ENCODE peak calls at places on chromosomes 11 and 22, in ten cellular contexts. C is neural crest cell; H is activated CD8-positive, alpha-beta T cell treated with anti-CD3 and anti-CD28 coated beads for 36 hours; G is ovary; S is glutamatergic neuron; V is RWPE2; L is H9; I is endothelial cell; Z is neural progenitor cell; T is coronary artery. D is an unnamed sample.

GRCh38 chr11:13010737-13011342 is 1.7 kb downstream of the RASSF10 start:
- DNase-seq in C (peak), H (no peak), G (no peak), S (peak), V (no peak), L (peak), I (peak), Z (peak), T (no peak), D (peak)

GRCh38 chr11:128018692-128019091 is 568.7 kb downstream of the ETS1 start:
- DNase-seq in C (no peak), H (no peak), G (no peak), S (no peak), V (no peak), L (no peak), I (no peak), Z (no peak), T (no peak), D (no peak)

GRCh38 chr22:19869497-19870152 is 15.0 kb upstream of the GNB1L start:
- DNase-seq in C (no peak), H (peak), G (peak), S (no peak), V (peak), L (no peak), I (no peak), Z (no peak), T (no peak), D (no peak)

GRCh38 chr11:69880041-69880802 is 61.0 kb upstream of the FGF3 start:
- DNase-seq in C (no peak), H (no peak), G (no peak), S (peak), V (no peak), L (peak), I (no peak), Z (no peak), T (no peak), D (no peak)

GRCh38 chr22:32920734-32921133 is 119.2 kb downstream of the TIMP3 start:
- DNase-seq in C (no peak), H (no peak), G (no peak), S (no peak), V (no peak), L (no peak), I (no peak), Z (no peak), T (no peak), D (no peak)

GRCh38 chr22:37920131-37920530 is 14.0 kb downstream of the MICALL1 start:
- DNase-seq in C (no peak), H (no peak), G (no peak), S (no peak), V (no peak), L (no peak), I (no peak), Z (no peak), T (no peak), D (no peak)

GRCh38 chr11:66100272-66101037 is 30.4 kb downstream of the PACS1 start:
- DNase-seq in C (no peak), H (peak), G (peak), S (no peak), V (no peak), L (no peak), I (no peak), Z (no peak), T (no peak), D (peak)

GRCh38 chr22:26199665-26200064 is 30.4 kb downstream of the SEZ6L start:
- DNase-seq in C (no peak), H (no peak), G (no peak), S (no peak), V (no peak), L (peak), I (no peak), Z (no peak), T (no peak), D (no peak)

GRCh38 chr11:12724301-12725046 is 50.3 kb downstream of the TEAD1 start:
- DNase-seq in C (no peak), H (no peak), G (peak), S (no peak), V (peak), L (peak), I (no peak), Z (peak), T (no peak), D (no peak)

GRCh38 chr11:12706531-12707499 is 32.6 kb downstream of the TEAD1 start:
- DNase-seq in C (no peak), H (no peak), G (no peak), S (no peak), V (no peak), L (no peak), I (no peak), Z (no peak), T (no peak), D (no peak)

GRCh38 chr22:33819743-33820142 is 100.5 kb downstream of the LARGE1 start:
- DNase-seq in C (no peak), H (no peak), G (no peak), S (no peak), V (no peak), L (no peak), I (no peak), Z (no peak), T (no peak), D (no peak)

GRCh38 chr11:30914143-30914762 is 328.1 kb upstream of the MPPED2 start:
- DNase-seq in C (peak), H (peak), G (peak), S (peak), V (no peak), L (peak), I (peak), Z (peak), T (no peak), D (peak)

GRCh38 chr11:2209370-2209801 is 37.8 kb upstream of the TH start:
- DNase-seq in C (peak), H (peak), G (no peak), S (no peak), V (peak), L (peak), I (no peak), Z (no peak), T (no peak), D (no peak)

GRCh38 chr22:43789452-43789851 is 22.7 kb downstream of the EFCAB6 start:
- DNase-seq in C (no peak), H (no peak), G (peak), S (no peak), V (no peak), L (no peak), I (no peak), Z (no peak), T (no peak), D (no peak)

GRCh38 chr11:57499413-57499982 is 16.0 kb downstream of the SLC43A1 start:
- DNase-seq in C (peak), H (peak), G (peak), S (peak), V (peak), L (peak), I (peak), Z (peak), T (peak), D (peak)

GRCh38 chr11:120141144-120142071 is 3.5 kb upstream of the TRIM29 start:
- DNase-seq in C (no peak), H (no peak), G (no peak), S (no peak), V (no peak), L (peak), I (no peak), Z (no peak), T (no peak), D (peak)

GRCh38 chr11:83078269-83078668 is 6.6 kb upstream of the RAB30 start:
- DNase-seq in C (no peak), H (no peak), G (no peak), S (no peak), V (no peak), L (no peak), I (no peak), Z (no peak), T (no peak), D (no peak)

GRCh38 chr11:72773291-72773690 is 20.6 kb downstream of the STARD10 start:
- DNase-seq in C (no peak), H (no peak), G (peak), S (no peak), V (no peak), L (no peak), I (no peak), Z (no peak), T (no peak), D (no peak)

GRCh38 chr11:79439893-79440450 is 858 bp downstream of the TENM4 start:
- DNase-seq in C (peak), H (no peak), G (peak), S (peak), V (no peak), L (peak), I (peak), Z (peak), T (peak), D (peak)

GRCh38 chr22:50702261-50702671 is 29.6 kb downstream of the SHANK3 start:
- DNase-seq in C (no peak), H (peak), G (no peak), S (peak), V (peak), L (no peak), I (no peak), Z (no peak), T (no peak), D (no peak)

GRCh38 chr22:27397036-27397947 is 404.3 kb downstream of the MN1 start:
- DNase-seq in C (no peak), H (no peak), G (no peak), S (no peak), V (no peak), L (no peak), I (no peak), Z (no peak), T (no peak), D (no peak)

GRCh38 chr22:29275167-29275566 is 7.1 kb downstream of the EWSR1 start:
- DNase-seq in C (no peak), H (no peak), G (no peak), S (no peak), V (no peak), L (no peak), I (no peak), Z (no peak), T (no peak), D (no peak)

GRCh38 chr11:57500526-57500925 is 15.0 kb downstream of the SLC43A1 start:
- DNase-seq in C (no peak), H (no peak), G (peak), S (no peak), V (no peak), L (no peak), I (no peak), Z (no peak), T (no peak), D (no peak)

GRCh38 chr11:16825091-16825490 is 86.6 kb downstream of the C11orf58 start:
- DNase-seq in C (no peak), H (no peak), G (no peak), S (peak), V (no peak), L (no peak), I (no peak), Z (peak), T (no peak), D (no peak)

GRCh38 chr11:111388842-111389241 is 9.8 kb upstream of the POU2AF1 start:
- DNase-seq in C (no peak), H (no peak), G (no peak), S (no peak), V (no peak), L (no peak), I (no peak), Z (no peak), T (no peak), D (no peak)

GRCh38 chr22:39994046-39994565 is 648 bp upstream of the FAM83F start:
- DNase-seq in C (no peak), H (peak), G (no peak), S (no peak), V (no peak), L (no peak), I (no peak), Z (no peak), T (no peak), D (no peak)

GRCh38 chr11:102390667-102391449 is 43.8 kb downstream of the BIRC2 start:
- DNase-seq in C (peak), H (peak), G (no peak), S (peak), V (no peak), L (peak), I (peak), Z (peak), T (no peak), D (peak)

GRCh38 chr11:11533057-11533456 is 88.7 kb downstream of the GALNT18 start:
- DNase-seq in C (no peak), H (no peak), G (no peak), S (no peak), V (no peak), L (no peak), I (no peak), Z (no peak), T (no peak), D (no peak)

GRCh38 chr11:110852925-110853324 is 140.7 kb upstream of the ARHGAP20 start:
- DNase-seq in C (no peak), H (no peak), G (no peak), S (no peak), V (no peak), L (no peak), I (no peak), Z (no peak), T (no peak), D (no peak)

GRCh38 chr11:95703059-95703458 is 86.5 kb downstream of the FAM76B start:
- DNase-seq in C (no peak), H (peak), G (no peak), S (no peak), V (no peak), L (no peak), I (no peak), Z (no peak), T (no peak), D (no peak)

GRCh38 chr11:120363436-120363835 is 27.2 kb downstream of the ARHGEF12 start:
- DNase-seq in C (no peak), H (no peak), G (no peak), S (no peak), V (no peak), L (no peak), I (no peak), Z (no peak), T (no peak), D (no peak)

GRCh38 chr11:2759228-2760195 is 59.7 kb upstream of the KCNQ1OT1 start:
- DNase-seq in C (no peak), H (no peak), G (peak), S (peak), V (no peak), L (no peak), I (no peak), Z (no peak), T (peak), D (no peak)

GRCh38 chr11:45879803-45880685 is 5.4 kb upstream of the MAPK8IP1 start:
- DNase-seq in C (no peak), H (no peak), G (no peak), S (peak), V (no peak), L (no peak), I (no peak), Z (no peak), T (no peak), D (no peak)

GRCh38 chr22:25420925-25421904 is 143.3 kb upstream of the GRK3 start:
- DNase-seq in C (no peak), H (no peak), G (no peak), S (peak), V (peak), L (peak), I (peak), Z (peak), T (peak), D (no peak)

GRCh38 chr11:96155627-96156378 is 187.2 kb downstream of the MAML2 start:
- DNase-seq in C (no peak), H (peak), G (peak), S (no peak), V (peak), L (peak), I (no peak), Z (peak), T (peak), D (peak)

GRCh38 chr11:47257518-47258316 is at the start of gene NR1H3:
- DNase-seq in C (peak), H (no peak), G (peak), S (peak), V (no peak), L (peak), I (peak), Z (peak), T (peak), D (peak)

GRCh38 chr22:39353346-39353745 is 3.6 kb downstream of the SYNGR1 start:
- DNase-seq in C (no peak), H (peak), G (no peak), S (no peak), V (no peak), L (no peak), I (no peak), Z (no peak), T (no peak), D (no peak)

GRCh38 chr22:37275134-37275533 is 7.2 kb upstream of the CYTH4 start:
- DNase-seq in C (no peak), H (no peak), G (no peak), S (no peak), V (no peak), L (no peak), I (no peak), Z (no peak), T (no peak), D (no peak)

GRCh38 chr22:29265929-29266328 is 1.9 kb downstream of the RHBDD3 start:
- DNase-seq in C (no peak), H (no peak), G (no peak), S (no peak), V (no peak), L (no peak), I (no peak), Z (no peak), T (no peak), D (no peak)

GRCh38 chr11:22633354-22633902 is 7.8 kb upstream of the FANCF start:
- DNase-seq in C (no peak), H (no peak), G (no peak), S (no peak), V (no peak), L (peak), I (no peak), Z (no peak), T (no peak), D (no peak)
- TF ChIP-seq CTCF in C (peak), H (no peak), G (no peak), S (peak), V (no peak), L (peak), I (peak), Z (peak), T (no peak), D (peak)

GRCh38 chr11:117513666-117514065 is 186.0 kb downstream of the CEP164 start:
- DNase-seq in C (no peak), H (no peak), G (no peak), S (no peak), V (no peak), L (no peak), I (no peak), Z (no peak), T (no peak), D (no peak)
- TF ChIP-seq CTCF in C (no peak), H (no peak), G (no peak), S (no peak), V (no peak), L (no peak), I (no peak), Z (no peak), T (no peak), D (no peak)

DNA sequence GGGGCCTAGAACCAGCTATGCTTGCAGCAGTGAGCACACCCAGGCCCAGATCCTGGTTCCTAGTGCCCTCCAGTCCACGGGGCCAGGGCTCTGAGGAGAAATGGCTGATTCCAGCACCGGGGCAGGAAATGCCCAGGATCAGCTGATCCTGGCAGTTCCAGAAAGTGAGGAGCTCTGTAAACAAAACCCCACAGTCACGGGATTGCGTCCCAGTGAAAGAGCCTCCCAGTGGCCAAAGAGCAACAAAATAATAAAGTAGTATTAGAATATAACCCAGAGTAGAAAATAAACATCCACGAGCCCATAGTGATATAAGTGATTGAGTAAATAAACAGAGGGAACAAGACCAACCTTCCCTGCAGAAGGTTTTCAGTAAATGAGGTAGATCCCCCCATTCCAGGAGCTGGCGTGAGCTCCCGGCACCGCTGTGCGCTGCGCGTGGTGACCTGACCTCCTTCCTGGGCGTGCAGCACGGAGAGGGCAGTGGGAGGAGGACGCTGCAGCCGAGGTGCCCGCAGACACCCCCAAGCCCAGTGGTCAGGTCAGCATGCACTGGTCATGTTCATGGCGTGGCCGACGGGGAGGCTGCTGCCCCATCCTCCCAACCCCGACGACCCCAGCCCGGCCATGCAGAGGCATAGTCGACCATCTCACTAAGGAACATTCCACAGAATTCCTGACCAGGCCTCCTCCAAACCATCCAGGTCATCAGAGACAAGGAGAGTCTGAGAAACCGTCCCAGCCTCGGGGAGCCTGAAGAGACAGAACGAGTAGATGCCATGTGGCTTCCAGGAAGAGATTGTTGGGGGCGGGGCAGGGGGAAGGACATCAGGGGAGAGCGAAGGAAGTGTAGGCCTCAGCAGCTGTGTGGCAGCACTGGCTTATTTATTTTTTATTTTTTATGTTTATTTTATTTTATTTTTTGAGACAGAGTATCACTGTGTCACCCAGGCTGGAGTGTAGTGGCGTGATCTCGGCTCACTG is 19.9 kb downstream of the PTDSS2 start:
- DNase-seq in C (no peak), H (no peak), G (peak), S (no peak), V (peak), L (no peak), I (peak), Z (no peak), T (no peak), D (no peak)
- TF ChIP-seq CTCF in C (no peak), H (no peak), G (no peak), S (no peak), V (peak), L (no peak), I (no peak), Z (no peak), T (no peak), D (no peak)

GRCh38 chr11:3808846-3809623 is 675 bp downstream of the PGAP2 start:
- DNase-seq in C (no peak), H (peak), G (no peak), S (no peak), V (no peak), L (peak), I (no peak), Z (peak), T (no peak), D (peak)
- TF ChIP-seq CTCF in C (peak), H (peak), G (peak), S (no peak), V (peak), L (peak), I (no peak), Z (peak), T (no peak), D (peak)

GRCh38 chr11:9363954-9364912 is 20.2 kb upstream of the IPO7 start:
- DNase-seq in C (peak), H (peak), G (peak), S (peak), V (peak), L (peak), I (peak), Z (peak), T (peak), D (peak)

GRCh38 chr11:9357041-9357440 is 27.4 kb upstream of the IPO7 start:
- DNase-seq in C (no peak), H (no peak), G (no peak), S (no peak), V (no peak), L (no peak), I (no peak), Z (no peak), T (no peak), D (no peak)

GRCh38 chr11:9367551-9367950 is 16.9 kb upstream of the IPO7 start:
- DNase-seq in C (no peak), H (no peak), G (no peak), S (no peak), V (no peak), L (no peak), I (no peak), Z (no peak), T (no peak), D (no peak)

DNA sequence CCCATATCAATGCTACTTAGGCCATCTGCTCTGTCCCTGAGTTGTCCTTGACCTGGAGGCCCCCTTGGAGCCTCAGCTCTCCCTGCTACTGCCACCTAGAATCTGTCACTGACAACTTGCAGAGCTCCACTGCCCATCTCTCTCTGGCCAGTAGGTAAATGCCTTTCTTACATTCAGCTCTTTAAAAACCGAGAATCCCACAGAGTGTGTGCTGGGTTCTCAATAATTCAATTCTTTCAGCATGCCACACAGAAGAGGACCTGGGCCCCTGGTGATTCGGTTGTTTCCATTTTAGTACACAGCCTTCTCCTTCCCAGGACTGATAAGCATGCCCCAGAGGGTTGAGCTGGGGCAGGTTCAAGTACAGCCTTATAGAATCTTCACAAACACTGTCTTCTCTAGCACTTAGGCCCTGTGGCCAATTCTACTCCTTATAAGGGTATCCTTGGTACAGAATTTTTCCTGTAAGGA is 22.0 kb upstream of the IPO7 start:
- DNase-seq in C (no peak), H (no peak), G (no peak), S (no peak), V (no peak), L (peak), I (no peak), Z (no peak), T (no peak), D (no peak)
- TF ChIP-seq CTCF in C (no peak), H (no peak), G (no peak), S (no peak), V (no peak), L (no peak), I (no peak), Z (no peak), T (no peak), D (no peak)

GRCh38 chr11:14041040-14041439 is 78.5 kb downstream of the SPON1 start:
- DNase-seq in C (no peak), H (no peak), G (no peak), S (no peak), V (no peak), L (no peak), I (no peak), Z (peak), T (no peak), D (no peak)
- TF ChIP-seq CTCF in C (peak), H (no peak), G (no peak), S (no peak), V (peak), L (peak), I (no peak), Z (peak), T (no peak), D (no peak)